ENCODE peak calls at places on chromosomes 4 and X, in eight cellular contexts. Q is CD8-positive, alpha-beta memory T cell; D is neural crest cell; W is Daoy; L is nucleus accumbens; N is M059J; H is left cardiac atrium; Y is activated CD4-positive, alpha-beta T cell treated with anti-CD3 and anti-CD28 coated beads, Interleukin-2, amount 50 U/mL, for 48 hours. E is an unnamed sample.

GRCh38 chrX:103404225-103405008 is 28.1 kb downstream of the BEX3 start:
- DNase-seq in Q (peak), D (peak), W (peak), L (peak), N (peak), H (peak), Y (peak), E (peak)

GRCh38 chrX:124335598-124335997 is 3.1 kb downstream of the TEX13D start:
- DNase-seq in Q (no peak), D (no peak), W (no peak), L (no peak), N (no peak), H (no peak), Y (no peak), E (no peak)

GRCh38 chr4:152983774-152984411 is 47.8 kb downstream of the FHDC1 start:
- DNase-seq in Q (no peak), D (peak), W (peak), L (no peak), N (peak), H (no peak), Y (no peak), E (peak)

GRCh38 chr4:65296246-65296645 is 374.0 kb downstream of the EPHA5 start:
- DNase-seq in Q (no peak), D (no peak), W (no peak), L (no peak), N (no peak), H (no peak), Y (no peak), E (no peak)

GRCh38 chr4:173074501-173074946 is 94.1 kb upstream of the GALNT7 start:
- DNase-seq in Q (no peak), D (no peak), W (peak), L (no peak), N (peak), H (no peak), Y (no peak), E (peak)

GRCh38 chrX:118823263-118824172 is at the start of gene ZCCHC12:
- DNase-seq in Q (peak), D (peak), W (peak), L (peak), N (peak), H (peak), Y (peak), E (peak)

GRCh38 chr4:72312032-72312650 is 256.9 kb downstream of the ADAMTS3 start:
- DNase-seq in Q (no peak), D (no peak), W (peak), L (no peak), N (peak), H (peak), Y (no peak), E (peak)

GRCh38 chr4:158850800-158851644 is 82.2 kb downstream of the FNIP2 start:
- DNase-seq in Q (no peak), D (no peak), W (no peak), L (no peak), N (peak), H (no peak), Y (no peak), E (peak)

GRCh38 chrX:153778684-153779101 is 2.1 kb upstream of the SRPK3 start:
- DNase-seq in Q (no peak), D (no peak), W (no peak), L (no peak), N (no peak), H (no peak), Y (no peak), E (no peak)

GRCh38 chr4:24913099-24913445 is 230 bp upstream of the CCDC149 start:
- DNase-seq in Q (no peak), D (no peak), W (no peak), L (peak), N (no peak), H (no peak), Y (no peak), E (no peak)

GRCh38 chr4:113294910-113295309 is 245.5 kb downstream of the ANK2 start:
- DNase-seq in Q (no peak), D (no peak), W (no peak), L (no peak), N (no peak), H (no peak), Y (no peak), E (no peak)

GRCh38 chr4:138851626-138852443 is 163.7 kb upstream of the NOCT start:
- DNase-seq in Q (no peak), D (no peak), W (no peak), L (no peak), N (no peak), H (no peak), Y (no peak), E (no peak)

GRCh38 chrX:115387327-115387726 is 97.8 kb downstream of the LUZP4 start:
- DNase-seq in Q (no peak), D (no peak), W (no peak), L (no peak), N (no peak), H (no peak), Y (no peak), E (no peak)

GRCh38 chr4:69032847-69033638 is 63.2 kb upstream of the UGT2B7 start:
- DNase-seq in Q (no peak), D (no peak), W (no peak), L (no peak), N (peak), H (no peak), Y (no peak), E (peak)

GRCh38 chr4:187209921-187210613 is 486.4 kb upstream of the FAT1 start:
- DNase-seq in Q (no peak), D (no peak), W (peak), L (no peak), N (peak), H (no peak), Y (no peak), E (peak)

GRCh38 chr4:15729910-15730533 is 27.2 kb downstream of the BST1 start:
- DNase-seq in Q (peak), D (no peak), W (peak), L (no peak), N (peak), H (no peak), Y (peak), E (peak)

GRCh38 chrX:138748480-138748879 is 37.0 kb upstream of the FGF13 start:
- DNase-seq in Q (no peak), D (no peak), W (no peak), L (no peak), N (peak), H (no peak), Y (no peak), E (peak)

GRCh38 chr4:185591679-185592141 is 56.4 kb upstream of the PDLIM3 start:
- DNase-seq in Q (no peak), D (no peak), W (no peak), L (no peak), N (peak), H (no peak), Y (no peak), E (peak)

GRCh38 chr4:2063557-2064275 is 4.6 kb downstream of the NAT8L start:
- DNase-seq in Q (no peak), D (no peak), W (no peak), L (no peak), N (no peak), H (no peak), Y (no peak), E (no peak)

GRCh38 chrX:10529344-10529743 is 91.0 kb downstream of the MID1 start:
- DNase-seq in Q (no peak), D (no peak), W (peak), L (no peak), N (peak), H (no peak), Y (no peak), E (peak)

GRCh38 chr4:96352051-96352517 is 512.2 kb downstream of the PDHA2 start:
- DNase-seq in Q (no peak), D (peak), W (no peak), L (no peak), N (peak), H (no peak), Y (peak), E (peak)

GRCh38 chr4:137635108-137635507 is 102.8 kb upstream of the PCDH18 start:
- DNase-seq in Q (no peak), D (no peak), W (no peak), L (no peak), N (no peak), H (no peak), Y (no peak), E (peak)

GRCh38 chr4:7742807-7743158 is 196.9 kb downstream of the AFAP1 start:
- DNase-seq in Q (no peak), D (no peak), W (no peak), L (no peak), N (no peak), H (no peak), Y (no peak), E (no peak)

E was measured in PC-3.